ENCODE peak calls at places on chromosomes 6 and 20, in eight cellular contexts. F is cerebellar cortex; W is nucleus accumbens; M is cardiac muscle cell; D is T-helper 9 cell; R is stimulated activated CD4-positive, alpha-beta T cell treated with anti-CD3 and anti-CD28 coated beads, TNF-alpha, amount 100 ng/mL, for 1 hour; Y is substantia nigra; P is CD4-positive, alpha-beta memory T cell. K is an unnamed sample.

GRCh38 chr6:130602151-130602770 is 224.9 kb upstream of the SMLR1 start:
- DNase-seq in M (no peak), D (no peak), R (no peak), W (no peak), Y (no peak), P (no peak), F (no peak), K (no peak)

GRCh38 chr6:105746130-105746505 is 340.0 kb upstream of the PRDM1 start:
- DNase-seq in P (no peak), R (no peak), W (no peak), F (no peak), D (no peak), Y (no peak), M (no peak), K (no peak)

GRCh38 chr6:14117158-14118090 is at the start of gene CD83:
- DNase-seq in W (peak; percentile 38), M (peak; percentile 74), Y (peak; percentile 44), R (peak; percentile 81), D (peak; percentile 81), F (peak; percentile 47), P (peak; percentile 87), K (peak; percentile 85)

GRCh38 chr6:134984821-134985220 is 34.9 kb upstream of the ALDH8A1 start:
- DNase-seq in D (no peak), Y (no peak), M (no peak), W (no peak), R (no peak), P (no peak), F (no peak), K (no peak)

GRCh38 chr20:39049148-39049547 is 87.0 kb downstream of the DHX35 start:
- DNase-seq in P (no peak), D (no peak), R (no peak), Y (no peak), W (no peak), F (no peak), M (no peak), K (no peak)

GRCh38 chr6:157461000-157461915 is 80.3 kb downstream of the ZDHHC14 start:
- DNase-seq in F (no peak), Y (no peak), M (no peak), D (no peak), P (peak; percentile 4), W (no peak), R (no peak), K (no peak)

GRCh38 chr20:57788936-57789613 is 79.3 kb upstream of the PMEPA1 start:
- DNase-seq in D (no peak), R (no peak), Y (no peak), W (no peak), M (no peak), P (no peak), F (no peak), K (no peak)

GRCh38 chr6:132719736-132720448 is 6.0 kb upstream of the VNN1 start:
- DNase-seq in W (no peak), R (no peak), Y (no peak), F (no peak), P (no peak), D (no peak), M (no peak), K (no peak)

GRCh38 chr20:39885975-39886649 is 802.9 kb downstream of the MAFB start:
- DNase-seq in D (no peak), F (no peak), R (no peak), M (peak; percentile 63), P (no peak), Y (no peak), W (no peak), K (no peak)

GRCh38 chr20:32252189-32252588 is 25.3 kb upstream of the KIF3B start:
- DNase-seq in D (no peak), Y (no peak), M (no peak), R (no peak), F (no peak), W (no peak), P (peak; percentile 16), K (no peak)

GRCh38 chr6:136586295-136586694 is 36.1 kb upstream of the MAP7 start:
- DNase-seq in Y (no peak), R (no peak), D (no peak), W (no peak), F (no peak), P (no peak), M (no peak), K (no peak)

GRCh38 chr6:40138273-40138720 is 204.0 kb upstream of the MOCS1 start:
- DNase-seq in W (no peak), R (no peak), P (no peak), M (no peak), D (no peak), F (no peak), Y (no peak), K (no peak)

GRCh38 chr6:168013250-168013915 is 15.9 kb downstream of the KIF25 start:
- DNase-seq in Y (no peak), P (no peak), W (no peak), M (no peak), D (no peak), R (no peak), F (no peak), K (no peak)

GRCh38 chr6:12034831-12035230 is 22.7 kb downstream of the HIVEP1 start:
- DNase-seq in M (no peak), D (no peak), Y (no peak), W (no peak), R (no peak), P (no peak), F (no peak), K (no peak)

GRCh38 chr6:19860235-19860877 is 23.2 kb downstream of the ID4 start:
- DNase-seq in F (no peak), M (no peak), Y (no peak), P (no peak), W (no peak), D (no peak), R (no peak), K (no peak)

GRCh38 chr6:39365281-39366074 is 43.0 kb upstream of the KCNK16 start:
- DNase-seq in D (no peak), F (no peak), M (no peak), W (no peak), Y (no peak), P (no peak), R (no peak), K (no peak)

GRCh38 chr20:48725589-48725991 is 102.2 kb downstream of the PREX1 start:
- DNase-seq in M (no peak), W (no peak), D (no peak), R (no peak), Y (no peak), P (no peak), F (peak; percentile 30), K (no peak)

GRCh38 chr6:123189805-123190204 is 193.8 kb downstream of the CLVS2 start:
- DNase-seq in D (no peak), M (no peak), W (no peak), R (no peak), Y (no peak), P (no peak), F (no peak), K (no peak)

GRCh38 chr6:3884007-3884745 is 35.0 kb downstream of the FAM50B start:
- DNase-seq in P (no peak), W (no peak), R (no peak), M (no peak), D (no peak), F (no peak), Y (no peak), K (no peak)

GRCh38 chr6:80440496-80441160 is 334.2 kb downstream of the BCKDHB start:
- DNase-seq in F (peak; percentile 26), R (no peak), Y (no peak), P (no peak), W (no peak), D (no peak), M (no peak), K (no peak)

GRCh38 chr20:36521526-36521925 is 19.8 kb upstream of the MYL9 start:
- DNase-seq in Y (no peak), M (no peak), R (no peak), W (no peak), D (no peak), P (no peak), F (no peak), K (no peak)

GRCh38 chr6:49558233-49558632 is 7.8 kb downstream of the C6orf141 start:
- DNase-seq in R (no peak), Y (no peak), M (no peak), D (no peak), P (no peak), F (no peak), W (no peak), K (no peak)

GRCh38 chr20:35539756-35540212 is 2.1 kb upstream of the ERGIC3 start:
- DNase-seq in P (no peak), W (no peak), R (no peak), F (peak; percentile 25), D (no peak), M (peak; percentile 96), Y (no peak), K (no peak)

GRCh38 chr6:53984163-53984562 is 127.1 kb upstream of the MLIP start:
- DNase-seq in D (no peak), Y (no peak), F (no peak), W (no peak), R (no peak), P (no peak), M (no peak), K (no peak)

GRCh38 chr6:141610741-141611140 is 522.0 kb upstream of the GJE1 start:
- DNase-seq in M (peak; percentile 6), W (no peak), P (no peak), R (no peak), D (no peak), F (no peak), Y (no peak), K (no peak)